ENCODE peak calls at places on chromosomes 4 and X, in four cellular contexts. One of them, this sample, is unnamed.

GRCh38 chr4:110484029-110484428 is 8.1 kb downstream of the ENPEP start:
- DNase-seq in osteocyte: no peak
- DNase-seq in body of pancreas: no peak
- DNase-seq in chondrocyte: no peak
- DNase-seq in this sample: no peak

GRCh38 chrX:56792270-56793111 is 63.4 kb downstream of the NBDY start:
- DNase-seq in body of pancreas: no peak
- DNase-seq in osteocyte: no peak
- DNase-seq in chondrocyte: peak
- DNase-seq in this sample: no peak

GRCh38 chrX:67004451-67004850 is 365.6 kb upstream of the EDA2R start:
- DNase-seq in body of pancreas: no peak
- DNase-seq in osteocyte: no peak
- DNase-seq in chondrocyte: no peak
- DNase-seq in this sample: no peak

GRCh38 chr4:184473515-184474260 is 662 bp downstream of the IRF2 start:
- DNase-seq in body of pancreas: peak
- DNase-seq in chondrocyte: no peak
- DNase-seq in osteocyte: no peak
- DNase-seq in this sample: no peak

GRCh38 chrX:65677954-65678469 is 10.6 kb downstream of the MSN start:
- DNase-seq in osteocyte: no peak
- DNase-seq in body of pancreas: peak
- DNase-seq in chondrocyte: no peak
- DNase-seq in this sample: no peak

GRCh38 chrX:110418857-110419249 is 60.2 kb downstream of the RTL9 start:
- DNase-seq in osteocyte: no peak
- DNase-seq in body of pancreas: no peak
- DNase-seq in chondrocyte: no peak
- DNase-seq in this sample: no peak

GRCh38 chr4:120816385-120816784 is 106.1 kb downstream of the PRDM5 start:
- DNase-seq in chondrocyte: no peak
- DNase-seq in osteocyte: no peak
- DNase-seq in body of pancreas: no peak
- DNase-seq in this sample: no peak

GRCh38 chrX:53682885-53683555 is 3.5 kb downstream of the HUWE1 start:
- DNase-seq in osteocyte: no peak
- DNase-seq in chondrocyte: no peak
- DNase-seq in body of pancreas: peak
- DNase-seq in this sample: no peak

GRCh38 chr4:7676376-7676775 is 241.6 kb upstream of the PSAPL1 start:
- DNase-seq in body of pancreas: no peak
- DNase-seq in chondrocyte: peak
- DNase-seq in osteocyte: no peak
- DNase-seq in this sample: no peak

GRCh38 chr4:3527101-3527913 is 4.9 kb downstream of the LRPAP1 start:
- DNase-seq in body of pancreas: no peak
- DNase-seq in osteocyte: no peak
- DNase-seq in chondrocyte: peak
- DNase-seq in this sample: no peak

GRCh38 chr4:85175190-85175589 is 208.7 kb upstream of the WDFY3 start:
- DNase-seq in chondrocyte: no peak
- DNase-seq in body of pancreas: no peak
- DNase-seq in osteocyte: no peak
- DNase-seq in this sample: no peak

GRCh38 chr4:158268553-158268952 is 58.3 kb downstream of the TMEM144 start:
- DNase-seq in body of pancreas: no peak
- DNase-seq in osteocyte: no peak
- DNase-seq in chondrocyte: no peak
- DNase-seq in this sample: no peak

GRCh38 chrX:2385224-2385623 is 115.6 kb downstream of the DHRSX start:
- DNase-seq in chondrocyte: no peak
- DNase-seq in body of pancreas: no peak
- DNase-seq in osteocyte: no peak
- DNase-seq in this sample: no peak

GRCh38 chrX:29666361-29666760 is 549.0 kb upstream of the MAGEB2 start:
- DNase-seq in body of pancreas: no peak
- DNase-seq in chondrocyte: no peak
- DNase-seq in osteocyte: no peak
- DNase-seq in this sample: no peak

GRCh38 chr4:20333141-20333690 is 81.5 kb downstream of the SLIT2 start:
- DNase-seq in chondrocyte: no peak
- DNase-seq in body of pancreas: no peak
- DNase-seq in osteocyte: no peak
- DNase-seq in this sample: no peak

GRCh38 chrX:16903274-16904019 is 33.3 kb upstream of the RBBP7 start:
- DNase-seq in chondrocyte: no peak
- DNase-seq in body of pancreas: no peak
- DNase-seq in osteocyte: no peak
- DNase-seq in this sample: no peak

GRCh38 chr4:6905501-6905900 is 4.1 kb upstream of the TBC1D14 start:
- DNase-seq in osteocyte: no peak
- DNase-seq in body of pancreas: no peak
- DNase-seq in chondrocyte: no peak
- DNase-seq in this sample: no peak

GRCh38 chr4:51906167-51906647 is 63.3 kb downstream of the DCUN1D4 start:
- DNase-seq in chondrocyte: no peak
- DNase-seq in body of pancreas: no peak
- DNase-seq in osteocyte: no peak
- DNase-seq in this sample: no peak

GRCh38 chrX:74238771-74239170 is 65.2 kb upstream of the ZCCHC13 start:
- DNase-seq in chondrocyte: no peak
- DNase-seq in osteocyte: no peak
- DNase-seq in body of pancreas: no peak
- DNase-seq in this sample: no peak

GRCh38 chr4:74758521-74758920 is 35.8 kb downstream of the BTC start:
- DNase-seq in chondrocyte: no peak
- DNase-seq in body of pancreas: no peak
- DNase-seq in osteocyte: no peak
- DNase-seq in this sample: no peak

GRCh38 chr4:159446266-159446976 is 343.5 kb downstream of the RAPGEF2 start:
- DNase-seq in body of pancreas: peak
- DNase-seq in chondrocyte: no peak
- DNase-seq in osteocyte: no peak
- DNase-seq in this sample: no peak

GRCh38 chr4:151857368-151857767 is 96.6 kb upstream of the GATB start:
- DNase-seq in body of pancreas: no peak
- DNase-seq in osteocyte: no peak
- DNase-seq in chondrocyte: no peak
- DNase-seq in this sample: no peak

GRCh38 chr4:187613089-187613839 is 382.3 kb upstream of the ZFP42 start:
- DNase-seq in body of pancreas: no peak
- DNase-seq in osteocyte: no peak
- DNase-seq in chondrocyte: no peak
- DNase-seq in this sample: no peak

GRCh38 chrX:39527045-39527444 is 570.7 kb downstream of the BCOR start:
- DNase-seq in chondrocyte: no peak
- DNase-seq in body of pancreas: no peak
- DNase-seq in osteocyte: no peak
- DNase-seq in this sample: no peak

GRCh38 chr4:7359302-7360063 is 75.2 kb downstream of the PSAPL1 start:
- DNase-seq in body of pancreas: no peak
- DNase-seq in osteocyte: no peak
- DNase-seq in chondrocyte: peak
- DNase-seq in this sample: no peak

DNA sequence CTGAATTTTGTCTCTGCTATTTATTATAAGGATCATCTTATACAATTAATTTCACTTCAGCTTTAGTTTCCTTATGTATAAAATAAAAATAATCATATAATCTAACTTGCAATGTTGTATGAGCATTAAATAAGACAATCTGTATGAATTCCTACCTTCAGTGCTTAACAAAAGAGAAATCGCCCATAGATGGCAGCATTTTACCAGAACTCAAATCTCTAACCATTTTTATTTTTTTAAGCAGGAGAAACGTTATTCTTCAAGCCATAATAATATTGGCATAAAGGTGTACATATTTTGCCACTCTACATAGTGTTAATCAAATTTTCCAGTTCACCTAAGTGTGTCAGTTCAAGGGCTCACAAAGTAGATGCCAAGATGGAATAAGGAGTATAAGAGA is 78.8 kb downstream of the TMEM47 start:
- DNase-seq in body of pancreas: no peak
- DNase-seq in chondrocyte: no peak
- DNase-seq in osteocyte: no peak
- DNase-seq in this sample: no peak
- TF ChIP-seq CTCF in body of pancreas: peak
- TF ChIP-seq CTCF in chondrocyte: peak
- TF ChIP-seq CTCF in osteocyte: peak
- TF ChIP-seq CTCF in this sample: peak

GRCh38 chrX:24151513-24151912 is 2.0 kb downstream of the ZFX start:
- DNase-seq in osteocyte: no peak
- DNase-seq in body of pancreas: peak
- DNase-seq in chondrocyte: no peak
- DNase-seq in this sample: no peak

GRCh38 chrX:24150051-24150790 is 692 bp downstream of the ZFX start:
- DNase-seq in chondrocyte: peak
- DNase-seq in osteocyte: peak
- DNase-seq in body of pancreas: peak
- DNase-seq in this sample: peak

GRCh38 chrX:24148118-24148517 is 1.4 kb upstream of the ZFX start:
- DNase-seq in osteocyte: no peak
- DNase-seq in body of pancreas: no peak
- DNase-seq in chondrocyte: no peak
- DNase-seq in this sample: no peak

GRCh38 chrX:24148535-24149345 is 789 bp upstream of the ZFX start:
- DNase-seq in body of pancreas: no peak
- DNase-seq in chondrocyte: no peak
- DNase-seq in osteocyte: no peak
- DNase-seq in this sample: no peak

GRCh38 chrX:24149346-24150050 is at the start of gene ZFX:
- DNase-seq in osteocyte: peak
- DNase-seq in chondrocyte: no peak
- DNase-seq in body of pancreas: peak
- DNase-seq in this sample: no peak
- TF ChIP-seq CTCF in osteocyte: no peak
- TF ChIP-seq CTCF in chondrocyte: peak
- TF ChIP-seq CTCF in body of pancreas: peak
- TF ChIP-seq CTCF in this sample: no peak

DNA sequence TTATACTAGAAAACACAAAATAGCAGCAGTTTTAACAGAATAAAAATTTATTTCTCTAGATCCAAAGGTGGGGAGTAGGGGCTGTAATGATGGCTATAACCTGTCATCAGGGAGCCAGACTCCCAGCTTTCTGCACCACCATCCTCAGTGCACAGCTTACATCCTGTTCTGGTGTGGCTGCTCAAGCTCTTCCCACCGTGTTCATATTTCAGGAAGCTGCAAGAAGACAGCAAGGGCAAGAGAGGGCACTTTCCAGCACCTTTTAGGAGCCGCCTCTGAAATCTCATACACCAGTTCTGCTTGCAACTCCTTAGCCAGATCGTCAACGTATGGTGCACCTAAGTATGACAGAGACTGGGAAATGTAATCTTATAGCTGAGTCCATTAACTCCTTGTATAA is 253.7 kb downstream of the CENPC start:
- DNase-seq in body of pancreas: no peak
- DNase-seq in osteocyte: no peak
- DNase-seq in chondrocyte: no peak
- DNase-seq in this sample: no peak
- TF ChIP-seq CTCF in body of pancreas: no peak
- TF ChIP-seq CTCF in osteocyte: no peak
- TF ChIP-seq CTCF in chondrocyte: no peak
- TF ChIP-seq CTCF in this sample: no peak

DNA sequence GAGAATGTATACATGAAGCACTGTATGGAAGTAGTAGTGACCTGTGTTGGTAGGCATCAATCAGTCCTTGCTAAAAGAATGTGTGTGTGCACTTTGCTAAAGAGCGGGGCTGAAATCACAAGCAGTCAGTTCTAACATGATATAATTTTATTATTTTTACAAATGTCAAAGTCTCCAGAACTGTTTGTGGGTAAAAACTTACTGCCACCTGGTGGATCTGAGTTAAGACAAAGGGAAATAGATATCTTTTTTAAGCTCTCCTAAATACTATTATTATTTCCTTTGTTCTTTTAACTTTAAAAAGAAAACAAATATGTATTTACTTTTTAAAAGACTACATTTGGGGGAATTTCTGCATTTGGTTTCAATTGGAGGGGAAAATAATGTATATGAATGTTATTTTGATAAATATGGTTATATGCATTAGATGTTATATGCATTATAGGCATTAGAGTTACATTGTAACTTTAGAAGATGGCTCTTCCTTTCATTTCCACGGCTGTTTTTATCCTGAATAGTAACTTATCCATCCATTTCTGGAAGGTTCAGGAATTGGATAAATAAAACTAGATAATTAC is 7.8 kb upstream of the CLOCK start:
- DNase-seq in body of pancreas: no peak
- DNase-seq in chondrocyte: no peak
- DNase-seq in osteocyte: no peak
- DNase-seq in this sample: no peak
- TF ChIP-seq CTCF in body of pancreas: peak
- TF ChIP-seq CTCF in chondrocyte: peak
- TF ChIP-seq CTCF in osteocyte: peak
- TF ChIP-seq CTCF in this sample: peak

GRCh38 chr4:177485528-177485927 is 43.3 kb upstream of the AGA start:
- DNase-seq in chondrocyte: no peak
- DNase-seq in osteocyte: no peak
- DNase-seq in body of pancreas: no peak
- DNase-seq in this sample: no peak

GRCh38 chr4:177487977-177488376 is 45.7 kb upstream of the AGA start:
- DNase-seq in chondrocyte: no peak
- DNase-seq in osteocyte: no peak
- DNase-seq in body of pancreas: no peak
- DNase-seq in this sample: no peak

GRCh38 chr4:177492022-177492421 is 49.8 kb upstream of the AGA start:
- DNase-seq in chondrocyte: no peak
- DNase-seq in body of pancreas: no peak
- DNase-seq in osteocyte: no peak
- DNase-seq in this sample: no peak

GRCh38 chr4:177490769-177491168 is 48.5 kb upstream of the AGA start:
- DNase-seq in osteocyte: no peak
- DNase-seq in chondrocyte: no peak
- DNase-seq in body of pancreas: no peak
- DNase-seq in this sample: no peak

DNA sequence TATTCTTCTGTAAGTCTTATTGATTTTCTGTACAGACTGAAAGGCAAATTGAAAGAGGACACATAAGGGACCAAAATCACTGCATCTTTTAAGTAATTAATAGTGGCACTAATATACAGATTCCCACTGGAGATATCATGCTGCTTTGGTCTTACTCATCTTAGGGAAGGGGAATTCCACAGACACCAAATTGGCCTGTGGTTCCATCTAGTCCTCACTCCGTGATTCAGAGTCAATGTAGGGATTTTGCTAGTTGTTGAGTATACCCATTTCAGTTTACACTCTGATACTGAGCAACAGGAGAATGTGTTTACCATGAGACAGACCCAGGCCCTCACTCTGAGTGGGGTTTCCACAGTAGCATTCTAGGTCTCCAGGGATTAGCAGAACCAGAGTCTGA is 47.6 kb upstream of the AGA start:
- DNase-seq in chondrocyte: no peak
- DNase-seq in body of pancreas: no peak
- DNase-seq in osteocyte: no peak
- DNase-seq in this sample: no peak
- TF ChIP-seq CTCF in chondrocyte: no peak
- TF ChIP-seq CTCF in body of pancreas: no peak
- TF ChIP-seq CTCF in osteocyte: no peak
- TF ChIP-seq CTCF in this sample: no peak

This sample was measured in D721Med.